ENCODE peak calls at places on chromosomes 7 and 10, in five cellular contexts. N is hippocampal formation; G is left cardiac atrium; J is kidney glomerular epithelial cell; U is activated naive CD8-positive, alpha-beta T cell treated with anti-CD3 and anti-CD28 coated beads for 36 hours. X is an unnamed sample.
A peak's percentile ranks its signal among the peaks of the same experiment; 100 is the strongest.

GRCh38 chr10:43809211-43809930 is 160.7 kb upstream of the ZNF32 start:
- DNase-seq in G (no peak), N (no peak), U (no peak), J (peak; percentile 92), X (no peak)

GRCh38 chr10:118582511-118582910 is 12.9 kb downstream of the PRLHR start:
- DNase-seq in N (no peak), J (no peak), U (no peak), G (no peak), X (no peak)

GRCh38 chr7:156842317-156842716 is 50.7 kb downstream of the LMBR1 start:
- DNase-seq in U (no peak), J (no peak), G (no peak), N (no peak), X (no peak)

GRCh38 chr7:76073335-76073990 is 25.6 kb downstream of the MDH2 start:
- DNase-seq in N (no peak), J (no peak), G (no peak), U (no peak), X (no peak)

GRCh38 chr10:22503315-22504090 is 158.2 kb downstream of the SPAG6 start:
- DNase-seq in N (no peak), J (no peak), G (no peak), U (no peak), X (no peak)

GRCh38 chr7:1928555-1929348 is 258.7 kb downstream of the ELFN1 start:
- DNase-seq in U (no peak), G (no peak), N (no peak), J (no peak), X (no peak)

GRCh38 chr10:27373566-27374160 is 130.4 kb upstream of the RAB18 start:
- DNase-seq in U (no peak), N (no peak), J (no peak), G (no peak), X (no peak)

GRCh38 chr7:123557016-123557630 is 495 bp downstream of the NDUFA5 start:
- DNase-seq in J (peak; percentile 59), U (no peak), N (no peak), G (no peak), X (no peak)

GRCh38 chr7:73892003-73892975 is 31.3 kb downstream of the TMEM270 start:
- DNase-seq in N (no peak), U (no peak), G (peak; percentile 57), J (peak; percentile 27), X (no peak)

GRCh38 chr7:51067757-51068156 is 248.9 kb downstream of the COBL start:
- DNase-seq in G (peak; percentile 68), N (peak; percentile 50), U (peak; percentile 15), J (peak; percentile 73), X (peak; percentile 82)

GRCh38 chr10:110781139-110781538 is 90.6 kb upstream of the PDCD4 start:
- DNase-seq in U (no peak), J (no peak), N (no peak), G (no peak), X (no peak)

GRCh38 chr7:75951506-75951905 is 36.6 kb downstream of the POR start:
- DNase-seq in N (no peak), G (peak; percentile 61), U (no peak), J (peak; percentile 40), X (no peak)

GRCh38 chr7:38195804-38196595 is 18.0 kb downstream of the STARD3NL start:
- DNase-seq in U (no peak), J (peak; percentile 43), G (no peak), N (no peak), X (no peak)

GRCh38 chr7:4725014-4725951 is 43.2 kb downstream of the FOXK1 start:
- DNase-seq in N (peak; percentile 82), U (peak; percentile 76), G (peak; percentile 88), J (peak; percentile 86), X (peak; percentile 88)

GRCh38 chr7:105935250-105935649 is 27.8 kb upstream of the CDHR3 start:
- DNase-seq in J (no peak), G (no peak), N (no peak), U (no peak), X (no peak)

GRCh38 chr7:112898432-112899290 is 108.5 kb upstream of the TMEM168 start:
- DNase-seq in G (no peak), U (peak; percentile 18), N (no peak), J (peak; percentile 53), X (peak; percentile 16)

GRCh38 chr10:112585052-112585451 is 138.0 kb downstream of the VTI1A start:
- DNase-seq in G (no peak), N (peak; percentile 15), U (no peak), J (peak; percentile 41), X (no peak)

GRCh38 chr7:120402801-120403200 is 129.8 kb downstream of the KCND2 start:
- DNase-seq in J (no peak), U (no peak), G (no peak), N (no peak), X (no peak)

GRCh38 chr10:46518028-46518725 is 38.3 kb downstream of the GPRIN2 start:
- DNase-seq in J (no peak), U (no peak), N (no peak), G (no peak), X (no peak)

GRCh38 chr10:86182150-86182549 is 184.4 kb downstream of the GRID1 start:
- DNase-seq in N (peak; percentile 88), U (no peak), G (no peak), J (no peak), X (peak; percentile 94)

GRCh38 chr7:651032-651728 is 75.3 kb upstream of the DNAAF5 start:
- DNase-seq in J (no peak), N (no peak), G (no peak), U (peak; percentile 30), X (no peak)

GRCh38 chr7:13880789-13881188 is 108.7 kb downstream of the ETV1 start:
- DNase-seq in U (no peak), J (peak; percentile 85), G (no peak), N (no peak), X (no peak)

GRCh38 chr10:68700193-68700592 is 20.8 kb upstream of the CCAR1 start:
- DNase-seq in U (no peak), N (no peak), G (no peak), J (no peak), X (no peak)

GRCh38 chr7:33692956-33693355 is 212.4 kb upstream of the BMPER start:
- DNase-seq in J (no peak), U (no peak), N (no peak), G (no peak), X (no peak)

GRCh38 chr7:27697861-27698430 is 35.3 kb upstream of the HIBADH start:
- DNase-seq in N (no peak), U (no peak), G (peak; percentile 26), J (no peak), X (peak; percentile 17)

GRCh38 chr10:46547881-46548780 is 8.3 kb downstream of the GPRIN2 start:
- DNase-seq in G (no peak), J (peak; percentile 82), N (no peak), U (no peak), X (no peak)

X was measured in globus pallidus.